ENCODE peak calls at places on chromosomes 1 and 21, in five cellular contexts. One of them, this sample, is unnamed.

GRCh38 chr1:154829062-154829461 is 41.0 kb downstream of the KCNN3 start:
- DNase-seq in hepatocyte: no peak
- DNase-seq in astrocyte: no peak
- DNase-seq in AG04450: no peak
- DNase-seq in endothelial cell of umbilical vein: no peak
- DNase-seq in this sample: no peak

GRCh38 chr1:44999232-44999631 is 11.9 kb downstream of the HECTD3 start:
- DNase-seq in endothelial cell of umbilical vein: no peak
- DNase-seq in hepatocyte: no peak
- DNase-seq in AG04450: no peak
- DNase-seq in astrocyte: no peak
- DNase-seq in this sample: no peak

GRCh38 chr21:45640888-45641479 is 2.5 kb upstream of the PCBP3 start:
- DNase-seq in endothelial cell of umbilical vein: no peak
- DNase-seq in astrocyte: no peak
- DNase-seq in AG04450: no peak
- DNase-seq in hepatocyte: peak
- DNase-seq in this sample: no peak

GRCh38 chr1:114088392-114089299 is 65.0 kb downstream of the SYT6 start:
- DNase-seq in endothelial cell of umbilical vein: no peak
- DNase-seq in hepatocyte: no peak
- DNase-seq in astrocyte: no peak
- DNase-seq in AG04450: no peak
- DNase-seq in this sample: no peak

GRCh38 chr1:101379939-101380338 is 143.1 kb downstream of the S1PR1 start:
- DNase-seq in hepatocyte: no peak
- DNase-seq in AG04450: no peak
- DNase-seq in astrocyte: no peak
- DNase-seq in endothelial cell of umbilical vein: no peak
- DNase-seq in this sample: no peak

GRCh38 chr1:14599173-14599754 is 779 bp downstream of the KAZN start:
- DNase-seq in endothelial cell of umbilical vein: no peak
- DNase-seq in AG04450: no peak
- DNase-seq in hepatocyte: peak
- DNase-seq in astrocyte: no peak
- DNase-seq in this sample: no peak

GRCh38 chr1:7783178-7783711 is 846 bp upstream of the PER3 start:
- DNase-seq in endothelial cell of umbilical vein: peak
- DNase-seq in astrocyte: peak
- DNase-seq in hepatocyte: peak
- DNase-seq in AG04450: no peak
- DNase-seq in this sample: peak

GRCh38 chr1:175612286-175612685 is 131.1 kb downstream of the TNR start:
- DNase-seq in hepatocyte: no peak
- DNase-seq in endothelial cell of umbilical vein: no peak
- DNase-seq in AG04450: no peak
- DNase-seq in astrocyte: no peak
- DNase-seq in this sample: no peak

GRCh38 chr1:234893725-234894630 is 234.7 kb downstream of the TOMM20 start:
- DNase-seq in astrocyte: peak
- DNase-seq in hepatocyte: no peak
- DNase-seq in AG04450: no peak
- DNase-seq in endothelial cell of umbilical vein: peak
- DNase-seq in this sample: peak

GRCh38 chr1:7948950-7949349 is 8.3 kb upstream of the TNFRSF9 start:
- DNase-seq in astrocyte: peak
- DNase-seq in endothelial cell of umbilical vein: no peak
- DNase-seq in AG04450: peak
- DNase-seq in hepatocyte: no peak
- DNase-seq in this sample: peak

GRCh38 chr1:53415432-53415831 is 43.8 kb upstream of the DMRTB1 start:
- DNase-seq in endothelial cell of umbilical vein: no peak
- DNase-seq in hepatocyte: no peak
- DNase-seq in astrocyte: no peak
- DNase-seq in AG04450: no peak
- DNase-seq in this sample: no peak

GRCh38 chr1:44842763-44843655 is at the start of gene PTCH2:
- DNase-seq in AG04450: peak
- DNase-seq in astrocyte: peak
- DNase-seq in endothelial cell of umbilical vein: peak
- DNase-seq in hepatocyte: peak
- DNase-seq in this sample: no peak

GRCh38 chr1:57736940-57737339 is 313.1 kb upstream of the DAB1 start:
- DNase-seq in astrocyte: no peak
- DNase-seq in hepatocyte: no peak
- DNase-seq in AG04450: no peak
- DNase-seq in endothelial cell of umbilical vein: no peak
- DNase-seq in this sample: no peak

GRCh38 chr1:21841852-21842466 is 29.9 kb downstream of the LDLRAD2 start:
- DNase-seq in AG04450: no peak
- DNase-seq in endothelial cell of umbilical vein: no peak
- DNase-seq in astrocyte: no peak
- DNase-seq in hepatocyte: no peak
- DNase-seq in this sample: no peak

GRCh38 chr1:206508956-206509355 is 1.6 kb downstream of the RASSF5 start:
- DNase-seq in astrocyte: no peak
- DNase-seq in AG04450: peak
- DNase-seq in endothelial cell of umbilical vein: no peak
- DNase-seq in hepatocyte: peak
- DNase-seq in this sample: no peak

GRCh38 chr1:159444507-159444906 is 5.0 kb downstream of the OR10J1 start:
- DNase-seq in astrocyte: no peak
- DNase-seq in hepatocyte: no peak
- DNase-seq in endothelial cell of umbilical vein: no peak
- DNase-seq in AG04450: no peak
- DNase-seq in this sample: no peak

GRCh38 chr1:56255516-56256181 is 323.7 kb downstream of the PLPP3 start:
- DNase-seq in hepatocyte: peak
- DNase-seq in endothelial cell of umbilical vein: no peak
- DNase-seq in astrocyte: peak
- DNase-seq in AG04450: peak
- DNase-seq in this sample: no peak

DNA sequence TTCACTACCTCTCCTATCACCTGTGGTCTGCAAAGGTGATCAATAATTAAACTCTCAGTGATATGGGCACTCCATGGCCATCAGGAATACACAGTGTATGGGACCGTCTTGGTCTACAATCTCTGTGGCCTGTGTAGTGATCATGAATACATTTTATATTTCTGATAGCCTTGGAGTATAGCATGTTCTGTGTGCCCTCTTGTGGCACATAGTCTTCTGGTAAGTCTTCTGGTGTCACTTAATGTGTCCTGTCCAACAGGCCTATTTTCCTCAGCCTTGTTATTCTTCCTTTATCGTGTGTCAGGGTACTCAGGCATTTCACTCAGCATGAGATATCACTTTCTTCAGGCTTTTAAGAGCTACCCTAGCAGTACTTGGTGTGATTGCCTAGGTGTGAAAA is 393.6 kb downstream of the AGBL4 start:
- DNase-seq in hepatocyte: no peak
- DNase-seq in AG04450: no peak
- DNase-seq in astrocyte: no peak
- DNase-seq in endothelial cell of umbilical vein: no peak
- DNase-seq in this sample: no peak
- TF ChIP-seq CTCF in hepatocyte: no peak
- TF ChIP-seq CTCF in AG04450: no peak
- TF ChIP-seq CTCF in astrocyte: no peak
- TF ChIP-seq CTCF in endothelial cell of umbilical vein: no peak
- TF ChIP-seq CTCF in this sample: no peak

DNA sequence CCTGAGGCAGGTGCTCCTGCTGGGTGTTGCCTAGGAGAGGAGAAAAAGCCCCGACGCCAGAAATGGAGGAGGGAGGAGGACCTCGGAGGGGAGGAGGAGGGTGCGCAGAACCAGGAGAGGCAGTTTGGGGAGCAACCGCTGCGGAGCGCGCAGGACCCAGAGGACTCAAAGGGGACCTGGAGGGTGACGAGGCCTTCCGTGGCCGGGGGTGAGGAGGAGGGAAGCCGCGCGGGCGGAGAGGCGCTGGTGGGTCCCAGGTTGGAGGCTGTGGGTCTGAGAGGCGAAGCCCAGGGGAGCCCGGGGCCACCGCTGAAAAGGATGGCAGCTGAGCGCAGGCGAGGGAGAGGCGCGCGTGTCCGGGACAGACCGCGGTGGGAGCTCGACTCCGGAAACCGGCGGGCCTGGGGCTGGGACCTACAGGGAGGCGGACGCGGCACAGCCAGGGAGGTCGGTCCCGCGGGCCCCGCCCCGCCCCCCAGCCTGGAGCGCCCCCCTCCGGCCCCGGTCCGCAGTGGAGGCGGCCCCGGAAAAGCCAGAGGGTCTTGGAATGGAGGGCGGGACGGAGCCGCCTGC is 15.1 kb downstream of the RNF223 start:
- DNase-seq in endothelial cell of umbilical vein: peak
- DNase-seq in astrocyte: no peak
- DNase-seq in AG04450: no peak
- DNase-seq in hepatocyte: peak
- DNase-seq in this sample: no peak
- TF ChIP-seq CTCF in endothelial cell of umbilical vein: peak
- TF ChIP-seq CTCF in astrocyte: no peak
- TF ChIP-seq CTCF in AG04450: peak
- TF ChIP-seq CTCF in hepatocyte: peak
- TF ChIP-seq CTCF in this sample: peak

DNA sequence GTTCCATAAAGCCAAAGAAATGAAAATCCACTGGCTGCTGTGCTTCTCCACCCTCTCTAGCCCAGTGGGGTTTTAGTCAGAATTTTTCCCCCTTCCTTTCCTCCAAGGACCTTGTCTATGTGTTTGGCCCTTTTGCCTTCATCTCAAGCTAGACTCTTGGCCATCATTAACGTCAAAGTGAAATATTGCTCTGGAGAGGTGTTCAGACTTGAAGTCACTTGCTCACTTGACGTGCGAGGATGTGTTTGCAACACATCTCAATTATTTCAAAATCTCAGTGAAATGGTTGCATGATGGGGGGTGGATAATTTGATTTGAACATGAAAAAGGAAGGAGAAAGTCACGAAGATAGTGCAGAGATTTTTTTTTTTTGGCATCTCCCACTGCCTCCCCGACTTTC is 13.6 kb downstream of the EVA1C start:
- DNase-seq in astrocyte: no peak
- DNase-seq in endothelial cell of umbilical vein: no peak
- DNase-seq in AG04450: no peak
- DNase-seq in hepatocyte: no peak
- DNase-seq in this sample: no peak
- TF ChIP-seq CTCF in astrocyte: no peak
- TF ChIP-seq CTCF in endothelial cell of umbilical vein: no peak
- TF ChIP-seq CTCF in AG04450: no peak
- TF ChIP-seq CTCF in hepatocyte: no peak
- TF ChIP-seq CTCF in this sample: no peak

GRCh38 chr1:31765516-31765915 is 1.4 kb upstream of the ADGRB2 start:
- DNase-seq in hepatocyte: no peak
- DNase-seq in endothelial cell of umbilical vein: no peak
- DNase-seq in astrocyte: no peak
- DNase-seq in AG04450: no peak
- DNase-seq in this sample: no peak
- TF ChIP-seq CTCF in hepatocyte: no peak
- TF ChIP-seq CTCF in endothelial cell of umbilical vein: no peak
- TF ChIP-seq CTCF in astrocyte: no peak
- TF ChIP-seq CTCF in AG04450: no peak
- TF ChIP-seq CTCF in this sample: no peak

This sample was measured in HFFc6.